ENCODE peak calls at places on chromosomes 7 and 10, in eight cellular contexts. One of them, this sample, is unnamed.

GRCh38 chr10:26909753-26910152 is 49.0 kb upstream of the ABI1 start:
- DNase-seq in right lobe of liver: no peak
- DNase-seq in body of pancreas: no peak
- DNase-seq in H7: no peak
- DNase-seq in mucosa of descending colon: no peak
- DNase-seq in GM23338: no peak
- DNase-seq in endodermal cell: no peak
- DNase-seq in lung: no peak
- DNase-seq in this sample: no peak

GRCh38 chr10:13003004-13003403 is 1.5 kb upstream of the CCDC3 start:
- DNase-seq in right lobe of liver: no peak
- DNase-seq in body of pancreas: no peak
- DNase-seq in H7: no peak
- DNase-seq in mucosa of descending colon: no peak
- DNase-seq in GM23338: no peak
- DNase-seq in endodermal cell: no peak
- DNase-seq in lung: no peak
- DNase-seq in this sample: no peak

GRCh38 chr7:100120518-100121085 is 1.2 kb downstream of the CNPY4 start:
- DNase-seq in right lobe of liver: no peak
- DNase-seq in body of pancreas: no peak
- DNase-seq in H7: peak; percentile 9
- DNase-seq in mucosa of descending colon: no peak
- DNase-seq in GM23338: no peak
- DNase-seq in endodermal cell: no peak
- DNase-seq in lung: no peak
- DNase-seq in this sample: no peak

GRCh38 chr10:117174439-117175214 is 22.7 kb upstream of the KCNK18 start:
- DNase-seq in right lobe of liver: peak; percentile 78
- DNase-seq in body of pancreas: peak; percentile 87
- DNase-seq in H7: peak; percentile 91
- DNase-seq in mucosa of descending colon: peak; percentile 73
- DNase-seq in GM23338: peak; percentile 95
- DNase-seq in endodermal cell: peak; percentile 97
- DNase-seq in lung: peak; percentile 85
- DNase-seq in this sample: peak; percentile 88

GRCh38 chr10:7649673-7650330 is 17.0 kb downstream of the ITIH5 start:
- DNase-seq in right lobe of liver: no peak
- DNase-seq in body of pancreas: no peak
- DNase-seq in H7: no peak
- DNase-seq in mucosa of descending colon: no peak
- DNase-seq in GM23338: no peak
- DNase-seq in endodermal cell: no peak
- DNase-seq in lung: no peak
- DNase-seq in this sample: no peak

GRCh38 chr7:106659963-106660861 is 746 bp downstream of the CCDC71L start:
- DNase-seq in right lobe of liver: peak; percentile 90
- DNase-seq in body of pancreas: peak; percentile 82
- DNase-seq in H7: peak; percentile 91
- DNase-seq in mucosa of descending colon: peak; percentile 91
- DNase-seq in GM23338: peak; percentile 92
- DNase-seq in endodermal cell: peak; percentile 97
- DNase-seq in lung: peak; percentile 80
- DNase-seq in this sample: peak; percentile 80

GRCh38 chr10:129199826-129200225 is 267.2 kb upstream of the MGMT start:
- DNase-seq in right lobe of liver: no peak
- DNase-seq in body of pancreas: no peak
- DNase-seq in H7: no peak
- DNase-seq in mucosa of descending colon: no peak
- DNase-seq in GM23338: peak; percentile 11
- DNase-seq in endodermal cell: peak; percentile 49
- DNase-seq in lung: no peak
- DNase-seq in this sample: no peak

GRCh38 chr10:31697271-31698168 is 231.1 kb downstream of the ARHGAP12 start:
- DNase-seq in right lobe of liver: peak; percentile 71
- DNase-seq in body of pancreas: peak; percentile 74
- DNase-seq in H7: no peak
- DNase-seq in mucosa of descending colon: peak; percentile 74
- DNase-seq in GM23338: no peak
- DNase-seq in endodermal cell: no peak
- DNase-seq in lung: peak; percentile 68
- DNase-seq in this sample: no peak

GRCh38 chr10:70564113-70564725 is 38.3 kb downstream of the PRF1 start:
- DNase-seq in right lobe of liver: no peak
- DNase-seq in body of pancreas: no peak
- DNase-seq in H7: no peak
- DNase-seq in mucosa of descending colon: no peak
- DNase-seq in GM23338: no peak
- DNase-seq in endodermal cell: peak; percentile 36
- DNase-seq in lung: no peak
- DNase-seq in this sample: no peak

GRCh38 chr10:15385552-15386455 is 14.7 kb upstream of the FAM171A1 start:
- DNase-seq in right lobe of liver: no peak
- DNase-seq in body of pancreas: no peak
- DNase-seq in H7: no peak
- DNase-seq in mucosa of descending colon: no peak
- DNase-seq in GM23338: no peak
- DNase-seq in endodermal cell: no peak
- DNase-seq in lung: no peak
- DNase-seq in this sample: no peak

GRCh38 chr7:111436608-111437007 is 125.7 kb downstream of the IMMP2L start:
- DNase-seq in right lobe of liver: no peak
- DNase-seq in body of pancreas: no peak
- DNase-seq in H7: no peak
- DNase-seq in mucosa of descending colon: no peak
- DNase-seq in GM23338: no peak
- DNase-seq in endodermal cell: no peak
- DNase-seq in lung: no peak
- DNase-seq in this sample: no peak

GRCh38 chr7:144622751-144623150 is 213.1 kb downstream of the TPK1 start:
- DNase-seq in right lobe of liver: no peak
- DNase-seq in body of pancreas: no peak
- DNase-seq in H7: no peak
- DNase-seq in mucosa of descending colon: no peak
- DNase-seq in GM23338: no peak
- DNase-seq in endodermal cell: no peak
- DNase-seq in lung: no peak
- DNase-seq in this sample: peak; percentile 7

GRCh38 chr7:102284891-102285540 is 1.7 kb upstream of the SH2B2 start:
- DNase-seq in right lobe of liver: peak; percentile 80
- DNase-seq in body of pancreas: peak; percentile 59
- DNase-seq in H7: no peak
- DNase-seq in mucosa of descending colon: peak; percentile 83
- DNase-seq in GM23338: no peak
- DNase-seq in endodermal cell: no peak
- DNase-seq in lung: peak; percentile 62
- DNase-seq in this sample: no peak
- H3K4me3 ChIP-seq in right lobe of liver: no peak overlapping the region
- H3K4me3 ChIP-seq in body of pancreas: no peak overlapping the region
- H3K4me3 ChIP-seq in H7: no peak overlapping the region
- H3K4me3 ChIP-seq in mucosa of descending colon: no peak overlapping the region
- H3K4me3 ChIP-seq in GM23338: no peak overlapping the region
- H3K4me3 ChIP-seq in endodermal cell: no peak overlapping the region
- H3K4me3 ChIP-seq in lung: peak overlapping the region; percentile 9
- H3K4me3 ChIP-seq in this sample: no peak overlapping the region

GRCh38 chr7:38630720-38631673 is at the start of gene AMPH:
- DNase-seq in right lobe of liver: peak; percentile 53
- DNase-seq in body of pancreas: peak; percentile 40
- DNase-seq in H7: peak; percentile 89
- DNase-seq in mucosa of descending colon: no peak
- DNase-seq in GM23338: peak; percentile 90
- DNase-seq in endodermal cell: peak; percentile 93
- DNase-seq in lung: no peak
- DNase-seq in this sample: no peak
- H3K4me3 ChIP-seq in right lobe of liver: peak within 1 kb of the TSS; percentile 43
- H3K4me3 ChIP-seq in body of pancreas: no peak within 1 kb of the TSS
- H3K4me3 ChIP-seq in H7: peak within 1 kb of the TSS; percentile 59
- H3K4me3 ChIP-seq in mucosa of descending colon: no peak within 1 kb of the TSS
- H3K4me3 ChIP-seq in GM23338: peak within 1 kb of the TSS; percentile 85
- H3K4me3 ChIP-seq in endodermal cell: peak within 1 kb of the TSS; percentile 71
- H3K4me3 ChIP-seq in lung: peak within 1 kb of the TSS; percentile 24
- H3K4me3 ChIP-seq in this sample: peak within 1 kb of the TSS; percentile 35

GRCh38 chr7:36207451-36208291 is 54.6 kb downstream of the EEPD1 start:
- DNase-seq in right lobe of liver: peak; percentile 75
- DNase-seq in body of pancreas: peak; percentile 79
- DNase-seq in H7: no peak
- DNase-seq in mucosa of descending colon: peak; percentile 63
- DNase-seq in GM23338: no peak
- DNase-seq in endodermal cell: peak; percentile 50
- DNase-seq in lung: no peak
- DNase-seq in this sample: peak; percentile 53
- H3K4me3 ChIP-seq in right lobe of liver: no peak overlapping the region
- H3K4me3 ChIP-seq in body of pancreas: no peak overlapping the region
- H3K4me3 ChIP-seq in H7: no peak overlapping the region
- H3K4me3 ChIP-seq in mucosa of descending colon: no peak overlapping the region
- H3K4me3 ChIP-seq in GM23338: no peak overlapping the region
- H3K4me3 ChIP-seq in endodermal cell: no peak overlapping the region
- H3K4me3 ChIP-seq in lung: no peak overlapping the region
- H3K4me3 ChIP-seq in this sample: no peak overlapping the region

GRCh38 chr10:61992059-61992460 is 90.6 kb downstream of the ARID5B start:
- DNase-seq in right lobe of liver: no peak
- DNase-seq in body of pancreas: peak; percentile 16
- DNase-seq in H7: no peak
- DNase-seq in mucosa of descending colon: no peak
- DNase-seq in GM23338: no peak
- DNase-seq in endodermal cell: no peak
- DNase-seq in lung: no peak
- DNase-seq in this sample: peak; percentile 19
- H3K4me3 ChIP-seq in right lobe of liver: no peak overlapping the region
- H3K4me3 ChIP-seq in body of pancreas: no peak overlapping the region
- H3K4me3 ChIP-seq in H7: no peak overlapping the region
- H3K4me3 ChIP-seq in mucosa of descending colon: no peak overlapping the region
- H3K4me3 ChIP-seq in GM23338: no peak overlapping the region
- H3K4me3 ChIP-seq in endodermal cell: no peak overlapping the region
- H3K4me3 ChIP-seq in lung: no peak overlapping the region
- H3K4me3 ChIP-seq in this sample: no peak overlapping the region